ENCODE peak calls at places on chromosomes 12 and 14, in ten cellular contexts. One of them, this sample, is unnamed.

GRCh38 chr12:52362118-52362726 is 5.1 kb downstream of the KRT85 start:
- DNase-seq in adrenal gland: no peak
- DNase-seq in activated naive CD8-positive, alpha-beta T cell treated with anti-CD3 and anti-CD28 coated beads, Interleukin-2, amount 50 U/mL, for 16 hours: no peak
- DNase-seq in left ventricle myocardium superior: no peak
- DNase-seq in transverse colon: no peak
- DNase-seq in mesothelial cell of epicardium: peak
- DNase-seq in dermis microvascular lymphatic vessel endothelial cell: no peak
- DNase-seq in GM10248: no peak
- DNase-seq in ureter: no peak
- DNase-seq in psoas muscle: no peak
- DNase-seq in this sample: peak

GRCh38 chr12:4987076-4987775 is 56.5 kb upstream of the KCNA5 start:
- DNase-seq in adrenal gland: no peak
- DNase-seq in transverse colon: no peak
- DNase-seq in dermis microvascular lymphatic vessel endothelial cell: no peak
- DNase-seq in ureter: no peak
- DNase-seq in activated naive CD8-positive, alpha-beta T cell treated with anti-CD3 and anti-CD28 coated beads, Interleukin-2, amount 50 U/mL, for 16 hours: no peak
- DNase-seq in psoas muscle: no peak
- DNase-seq in GM10248: no peak
- DNase-seq in left ventricle myocardium superior: no peak
- DNase-seq in mesothelial cell of epicardium: no peak
- DNase-seq in this sample: no peak

GRCh38 chr12:27940756-27941402 is 31.7 kb downstream of the PTHLH start:
- DNase-seq in GM10248: peak
- DNase-seq in transverse colon: peak
- DNase-seq in psoas muscle: peak
- DNase-seq in activated naive CD8-positive, alpha-beta T cell treated with anti-CD3 and anti-CD28 coated beads, Interleukin-2, amount 50 U/mL, for 16 hours: peak
- DNase-seq in ureter: peak
- DNase-seq in dermis microvascular lymphatic vessel endothelial cell: peak
- DNase-seq in adrenal gland: peak
- DNase-seq in left ventricle myocardium superior: peak
- DNase-seq in mesothelial cell of epicardium: peak
- DNase-seq in this sample: peak

GRCh38 chr14:75022655-75023054 is 19.9 kb downstream of the EIF2B2 start:
- DNase-seq in transverse colon: no peak
- DNase-seq in psoas muscle: peak
- DNase-seq in GM10248: no peak
- DNase-seq in left ventricle myocardium superior: peak
- DNase-seq in dermis microvascular lymphatic vessel endothelial cell: peak
- DNase-seq in adrenal gland: no peak
- DNase-seq in ureter: no peak
- DNase-seq in mesothelial cell of epicardium: no peak
- DNase-seq in activated naive CD8-positive, alpha-beta T cell treated with anti-CD3 and anti-CD28 coated beads, Interleukin-2, amount 50 U/mL, for 16 hours: no peak
- DNase-seq in this sample: peak

GRCh38 chr14:104026024-104026423 is 59.5 kb upstream of the ASPG start:
- DNase-seq in transverse colon: no peak
- DNase-seq in adrenal gland: no peak
- DNase-seq in left ventricle myocardium superior: no peak
- DNase-seq in ureter: no peak
- DNase-seq in mesothelial cell of epicardium: no peak
- DNase-seq in activated naive CD8-positive, alpha-beta T cell treated with anti-CD3 and anti-CD28 coated beads, Interleukin-2, amount 50 U/mL, for 16 hours: no peak
- DNase-seq in dermis microvascular lymphatic vessel endothelial cell: no peak
- DNase-seq in GM10248: no peak
- DNase-seq in psoas muscle: no peak
- DNase-seq in this sample: no peak

GRCh38 chr12:42539696-42540095 is 49.9 kb downstream of the PRICKLE1 start:
- DNase-seq in dermis microvascular lymphatic vessel endothelial cell: no peak
- DNase-seq in activated naive CD8-positive, alpha-beta T cell treated with anti-CD3 and anti-CD28 coated beads, Interleukin-2, amount 50 U/mL, for 16 hours: no peak
- DNase-seq in mesothelial cell of epicardium: no peak
- DNase-seq in GM10248: no peak
- DNase-seq in left ventricle myocardium superior: no peak
- DNase-seq in ureter: no peak
- DNase-seq in psoas muscle: no peak
- DNase-seq in transverse colon: no peak
- DNase-seq in adrenal gland: no peak
- DNase-seq in this sample: no peak

GRCh38 chr14:77612011-77612620 is 4.3 kb downstream of the SPTLC2 start:
- DNase-seq in mesothelial cell of epicardium: no peak
- DNase-seq in left ventricle myocardium superior: no peak
- DNase-seq in transverse colon: no peak
- DNase-seq in ureter: no peak
- DNase-seq in dermis microvascular lymphatic vessel endothelial cell: no peak
- DNase-seq in psoas muscle: no peak
- DNase-seq in adrenal gland: no peak
- DNase-seq in GM10248: no peak
- DNase-seq in activated naive CD8-positive, alpha-beta T cell treated with anti-CD3 and anti-CD28 coated beads, Interleukin-2, amount 50 U/mL, for 16 hours: no peak
- DNase-seq in this sample: no peak

GRCh38 chr12:86194721-86195120 is 61.5 kb downstream of the MGAT4C start:
- DNase-seq in dermis microvascular lymphatic vessel endothelial cell: no peak
- DNase-seq in mesothelial cell of epicardium: no peak
- DNase-seq in GM10248: no peak
- DNase-seq in ureter: no peak
- DNase-seq in psoas muscle: no peak
- DNase-seq in transverse colon: no peak
- DNase-seq in left ventricle myocardium superior: no peak
- DNase-seq in adrenal gland: no peak
- DNase-seq in activated naive CD8-positive, alpha-beta T cell treated with anti-CD3 and anti-CD28 coated beads, Interleukin-2, amount 50 U/mL, for 16 hours: no peak
- DNase-seq in this sample: no peak

GRCh38 chr14:49512147-49512551 is 74.0 kb downstream of the RPS29 start:
- DNase-seq in ureter: no peak
- DNase-seq in psoas muscle: no peak
- DNase-seq in dermis microvascular lymphatic vessel endothelial cell: peak
- DNase-seq in mesothelial cell of epicardium: no peak
- DNase-seq in transverse colon: no peak
- DNase-seq in adrenal gland: no peak
- DNase-seq in left ventricle myocardium superior: no peak
- DNase-seq in GM10248: no peak
- DNase-seq in activated naive CD8-positive, alpha-beta T cell treated with anti-CD3 and anti-CD28 coated beads, Interleukin-2, amount 50 U/mL, for 16 hours: no peak
- DNase-seq in this sample: no peak

GRCh38 chr12:116710367-116710766 is 27.5 kb downstream of the SPRING1 start:
- DNase-seq in left ventricle myocardium superior: no peak
- DNase-seq in transverse colon: no peak
- DNase-seq in mesothelial cell of epicardium: no peak
- DNase-seq in psoas muscle: no peak
- DNase-seq in dermis microvascular lymphatic vessel endothelial cell: no peak
- DNase-seq in activated naive CD8-positive, alpha-beta T cell treated with anti-CD3 and anti-CD28 coated beads, Interleukin-2, amount 50 U/mL, for 16 hours: no peak
- DNase-seq in ureter: no peak
- DNase-seq in adrenal gland: no peak
- DNase-seq in GM10248: no peak
- DNase-seq in this sample: peak

GRCh38 chr14:99259327-99259726 is 12.7 kb downstream of the BCL11B start:
- DNase-seq in mesothelial cell of epicardium: no peak
- DNase-seq in activated naive CD8-positive, alpha-beta T cell treated with anti-CD3 and anti-CD28 coated beads, Interleukin-2, amount 50 U/mL, for 16 hours: no peak
- DNase-seq in GM10248: no peak
- DNase-seq in dermis microvascular lymphatic vessel endothelial cell: no peak
- DNase-seq in ureter: no peak
- DNase-seq in left ventricle myocardium superior: no peak
- DNase-seq in adrenal gland: no peak
- DNase-seq in transverse colon: no peak
- DNase-seq in psoas muscle: no peak
- DNase-seq in this sample: no peak

GRCh38 chr12:96044017-96044985 is 8.9 kb upstream of the LTA4H start:
- DNase-seq in dermis microvascular lymphatic vessel endothelial cell: no peak
- DNase-seq in psoas muscle: no peak
- DNase-seq in GM10248: no peak
- DNase-seq in adrenal gland: no peak
- DNase-seq in left ventricle myocardium superior: no peak
- DNase-seq in activated naive CD8-positive, alpha-beta T cell treated with anti-CD3 and anti-CD28 coated beads, Interleukin-2, amount 50 U/mL, for 16 hours: no peak
- DNase-seq in ureter: no peak
- DNase-seq in mesothelial cell of epicardium: no peak
- DNase-seq in transverse colon: no peak
- DNase-seq in this sample: peak

GRCh38 chr12:102879-103168 is 36.3 kb downstream of the IQSEC3 start:
- DNase-seq in activated naive CD8-positive, alpha-beta T cell treated with anti-CD3 and anti-CD28 coated beads, Interleukin-2, amount 50 U/mL, for 16 hours: no peak
- DNase-seq in dermis microvascular lymphatic vessel endothelial cell: no peak
- DNase-seq in mesothelial cell of epicardium: no peak
- DNase-seq in left ventricle myocardium superior: no peak
- DNase-seq in transverse colon: no peak
- DNase-seq in GM10248: no peak
- DNase-seq in psoas muscle: no peak
- DNase-seq in ureter: no peak
- DNase-seq in adrenal gland: no peak
- DNase-seq in this sample: no peak

GRCh38 chr12:46164186-46164585 is 104.7 kb downstream of the SLC38A1 start:
- DNase-seq in mesothelial cell of epicardium: no peak
- DNase-seq in left ventricle myocardium superior: no peak
- DNase-seq in GM10248: no peak
- DNase-seq in dermis microvascular lymphatic vessel endothelial cell: no peak
- DNase-seq in ureter: no peak
- DNase-seq in activated naive CD8-positive, alpha-beta T cell treated with anti-CD3 and anti-CD28 coated beads, Interleukin-2, amount 50 U/mL, for 16 hours: no peak
- DNase-seq in transverse colon: no peak
- DNase-seq in psoas muscle: no peak
- DNase-seq in adrenal gland: no peak
- DNase-seq in this sample: no peak

GRCh38 chr12:39618701-39619100 is 902 bp downstream of the ABCD2 start:
- DNase-seq in transverse colon: no peak
- DNase-seq in GM10248: no peak
- DNase-seq in ureter: no peak
- DNase-seq in psoas muscle: no peak
- DNase-seq in activated naive CD8-positive, alpha-beta T cell treated with anti-CD3 and anti-CD28 coated beads, Interleukin-2, amount 50 U/mL, for 16 hours: no peak
- DNase-seq in dermis microvascular lymphatic vessel endothelial cell: no peak
- DNase-seq in adrenal gland: no peak
- DNase-seq in mesothelial cell of epicardium: no peak
- DNase-seq in left ventricle myocardium superior: no peak
- DNase-seq in this sample: peak

GRCh38 chr12:110002691-110003515 is 3.7 kb downstream of the ANKRD13A start:
- DNase-seq in psoas muscle: no peak
- DNase-seq in dermis microvascular lymphatic vessel endothelial cell: no peak
- DNase-seq in ureter: no peak
- DNase-seq in left ventricle myocardium superior: no peak
- DNase-seq in adrenal gland: no peak
- DNase-seq in transverse colon: no peak
- DNase-seq in mesothelial cell of epicardium: no peak
- DNase-seq in GM10248: no peak
- DNase-seq in activated naive CD8-positive, alpha-beta T cell treated with anti-CD3 and anti-CD28 coated beads, Interleukin-2, amount 50 U/mL, for 16 hours: no peak
- DNase-seq in this sample: no peak

GRCh38 chr14:22549981-22550670 is 38.9 kb downstream of the DAD1 start:
- DNase-seq in mesothelial cell of epicardium: no peak
- DNase-seq in psoas muscle: no peak
- DNase-seq in activated naive CD8-positive, alpha-beta T cell treated with anti-CD3 and anti-CD28 coated beads, Interleukin-2, amount 50 U/mL, for 16 hours: no peak
- DNase-seq in GM10248: peak
- DNase-seq in dermis microvascular lymphatic vessel endothelial cell: peak
- DNase-seq in transverse colon: no peak
- DNase-seq in ureter: no peak
- DNase-seq in left ventricle myocardium superior: no peak
- DNase-seq in adrenal gland: no peak
- DNase-seq in this sample: peak

GRCh38 chr12:68420225-68421008 is 88.3 kb upstream of the MDM1 start:
- DNase-seq in mesothelial cell of epicardium: no peak
- DNase-seq in GM10248: no peak
- DNase-seq in transverse colon: no peak
- DNase-seq in psoas muscle: peak
- DNase-seq in adrenal gland: peak
- DNase-seq in activated naive CD8-positive, alpha-beta T cell treated with anti-CD3 and anti-CD28 coated beads, Interleukin-2, amount 50 U/mL, for 16 hours: no peak
- DNase-seq in dermis microvascular lymphatic vessel endothelial cell: no peak
- DNase-seq in ureter: no peak
- DNase-seq in left ventricle myocardium superior: no peak
- DNase-seq in this sample: no peak

GRCh38 chr12:65926119-65927004 is 102.1 kb downstream of the HMGA2 start:
- DNase-seq in adrenal gland: no peak
- DNase-seq in dermis microvascular lymphatic vessel endothelial cell: no peak
- DNase-seq in psoas muscle: no peak
- DNase-seq in GM10248: no peak
- DNase-seq in transverse colon: no peak
- DNase-seq in left ventricle myocardium superior: no peak
- DNase-seq in mesothelial cell of epicardium: no peak
- DNase-seq in ureter: no peak
- DNase-seq in activated naive CD8-positive, alpha-beta T cell treated with anti-CD3 and anti-CD28 coated beads, Interleukin-2, amount 50 U/mL, for 16 hours: no peak
- DNase-seq in this sample: peak

GRCh38 chr14:93536945-93537344 is 106.2 kb downstream of the UNC79 start:
- DNase-seq in transverse colon: no peak
- DNase-seq in ureter: no peak
- DNase-seq in left ventricle myocardium superior: no peak
- DNase-seq in adrenal gland: no peak
- DNase-seq in dermis microvascular lymphatic vessel endothelial cell: peak
- DNase-seq in psoas muscle: no peak
- DNase-seq in GM10248: no peak
- DNase-seq in mesothelial cell of epicardium: no peak
- DNase-seq in activated naive CD8-positive, alpha-beta T cell treated with anti-CD3 and anti-CD28 coated beads, Interleukin-2, amount 50 U/mL, for 16 hours: no peak
- DNase-seq in this sample: peak

GRCh38 chr14:32246751-32247150 is 43.7 kb upstream of the RNU6-8 start:
- DNase-seq in transverse colon: no peak
- DNase-seq in ureter: no peak
- DNase-seq in mesothelial cell of epicardium: no peak
- DNase-seq in adrenal gland: no peak
- DNase-seq in psoas muscle: no peak
- DNase-seq in GM10248: no peak
- DNase-seq in activated naive CD8-positive, alpha-beta T cell treated with anti-CD3 and anti-CD28 coated beads, Interleukin-2, amount 50 U/mL, for 16 hours: no peak
- DNase-seq in dermis microvascular lymphatic vessel endothelial cell: no peak
- DNase-seq in left ventricle myocardium superior: no peak
- DNase-seq in this sample: no peak

GRCh38 chr14:106506901-106507305 is 980.5 kb downstream of the TMEM121 start:
- DNase-seq in GM10248: no peak
- DNase-seq in mesothelial cell of epicardium: no peak
- DNase-seq in left ventricle myocardium superior: no peak
- DNase-seq in transverse colon: peak
- DNase-seq in psoas muscle: no peak
- DNase-seq in adrenal gland: no peak
- DNase-seq in ureter: no peak
- DNase-seq in dermis microvascular lymphatic vessel endothelial cell: no peak
- DNase-seq in activated naive CD8-positive, alpha-beta T cell treated with anti-CD3 and anti-CD28 coated beads, Interleukin-2, amount 50 U/mL, for 16 hours: no peak
- DNase-seq in this sample: no peak

GRCh38 chr14:92651106-92651792 is 97.2 kb downstream of the LGMN start:
- DNase-seq in GM10248: peak
- DNase-seq in left ventricle myocardium superior: no peak
- DNase-seq in adrenal gland: no peak
- DNase-seq in transverse colon: peak
- DNase-seq in dermis microvascular lymphatic vessel endothelial cell: no peak
- DNase-seq in psoas muscle: no peak
- DNase-seq in activated naive CD8-positive, alpha-beta T cell treated with anti-CD3 and anti-CD28 coated beads, Interleukin-2, amount 50 U/mL, for 16 hours: peak
- DNase-seq in ureter: no peak
- DNase-seq in mesothelial cell of epicardium: no peak
- DNase-seq in this sample: peak

GRCh38 chr14:59202031-59202430 is 13.6 kb downstream of the DAAM1 start:
- DNase-seq in GM10248: no peak
- DNase-seq in mesothelial cell of epicardium: no peak
- DNase-seq in psoas muscle: no peak
- DNase-seq in adrenal gland: no peak
- DNase-seq in ureter: no peak
- DNase-seq in activated naive CD8-positive, alpha-beta T cell treated with anti-CD3 and anti-CD28 coated beads, Interleukin-2, amount 50 U/mL, for 16 hours: no peak
- DNase-seq in dermis microvascular lymphatic vessel endothelial cell: no peak
- DNase-seq in left ventricle myocardium superior: no peak
- DNase-seq in transverse colon: no peak
- DNase-seq in this sample: no peak

GRCh38 chr14:105852378-105853088 is 326.1 kb downstream of the TMEM121 start:
- DNase-seq in psoas muscle: no peak
- DNase-seq in mesothelial cell of epicardium: no peak
- DNase-seq in adrenal gland: no peak
- DNase-seq in transverse colon: peak
- DNase-seq in ureter: no peak
- DNase-seq in dermis microvascular lymphatic vessel endothelial cell: no peak
- DNase-seq in left ventricle myocardium superior: no peak
- DNase-seq in GM10248: no peak
- DNase-seq in activated naive CD8-positive, alpha-beta T cell treated with anti-CD3 and anti-CD28 coated beads, Interleukin-2, amount 50 U/mL, for 16 hours: no peak
- DNase-seq in this sample: peak

GRCh38 chr14:105325716-105326567 is 11.4 kb downstream of the PACS2 start:
- DNase-seq in GM10248: no peak
- DNase-seq in psoas muscle: no peak
- DNase-seq in activated naive CD8-positive, alpha-beta T cell treated with anti-CD3 and anti-CD28 coated beads, Interleukin-2, amount 50 U/mL, for 16 hours: no peak
- DNase-seq in mesothelial cell of epicardium: no peak
- DNase-seq in left ventricle myocardium superior: no peak
- DNase-seq in dermis microvascular lymphatic vessel endothelial cell: no peak
- DNase-seq in ureter: no peak
- DNase-seq in adrenal gland: no peak
- DNase-seq in transverse colon: no peak
- DNase-seq in this sample: no peak

GRCh38 chr12:76064904-76065303 is 19.6 kb downstream of the NAP1L1 start:
- DNase-seq in psoas muscle: no peak
- DNase-seq in activated naive CD8-positive, alpha-beta T cell treated with anti-CD3 and anti-CD28 coated beads, Interleukin-2, amount 50 U/mL, for 16 hours: no peak
- DNase-seq in mesothelial cell of epicardium: no peak
- DNase-seq in left ventricle myocardium superior: no peak
- DNase-seq in adrenal gland: no peak
- DNase-seq in ureter: no peak
- DNase-seq in GM10248: no peak
- DNase-seq in transverse colon: no peak
- DNase-seq in dermis microvascular lymphatic vessel endothelial cell: no peak
- DNase-seq in this sample: no peak

GRCh38 chr12:47832263-47832933 is 12.7 kb upstream of the HDAC7 start:
- DNase-seq in left ventricle myocardium superior: no peak
- DNase-seq in GM10248: peak
- DNase-seq in activated naive CD8-positive, alpha-beta T cell treated with anti-CD3 and anti-CD28 coated beads, Interleukin-2, amount 50 U/mL, for 16 hours: peak
- DNase-seq in transverse colon: no peak
- DNase-seq in mesothelial cell of epicardium: no peak
- DNase-seq in psoas muscle: no peak
- DNase-seq in ureter: no peak
- DNase-seq in dermis microvascular lymphatic vessel endothelial cell: no peak
- DNase-seq in adrenal gland: no peak
- DNase-seq in this sample: peak

This sample was measured in NAMALWA.